ENCODE peak calls at places on chromosomes 1 and 21, in five cellular contexts. S, D, U, Q and A are unnamed samples.

GRCh38 chr1:32539584-32540571 is 651 bp downstream of the ZBTB8A start:
- DNase-seq in D (peak), S (peak), Q (peak), U (no peak), A (peak)

GRCh38 chr21:15249285-15249993 is 184.6 kb upstream of the NRIP1 start:
- DNase-seq in Q (no peak), D (peak), U (no peak), S (no peak), A (no peak)

GRCh38 chr1:1627261-1627841 is 4.6 kb upstream of the MMP23B start:
- DNase-seq in U (no peak), S (no peak), Q (no peak), D (no peak), A (no peak)

GRCh38 chr1:29412591-29412990 is 176.3 kb downstream of the PTPRU start:
- DNase-seq in D (no peak), Q (no peak), S (no peak), U (no peak), A (no peak)

GRCh38 chr21:45590726-45591618 is 48.7 kb upstream of the SLC19A1 start:
- DNase-seq in Q (peak), U (no peak), S (no peak), D (peak), A (no peak)

GRCh38 chr1:222109836-222110235 is 367.9 kb upstream of the DUSP10 start:
- DNase-seq in Q (no peak), U (no peak), S (no peak), D (no peak), A (no peak)

GRCh38 chr1:111515291-111516007 is 12.0 kb upstream of the ADORA3 start:
- DNase-seq in Q (peak), D (no peak), U (no peak), S (peak), A (no peak)

GRCh38 chr1:234925440-234926251 is 203.0 kb downstream of the TOMM20 start:
- DNase-seq in U (peak), Q (peak), D (no peak), S (no peak), A (peak)

GRCh38 chr1:180229483-180230415 is at the start of gene LHX4:
- DNase-seq in D (peak), U (no peak), Q (peak), S (peak), A (peak)

GRCh38 chr1:76231320-76231719 is 156.8 kb downstream of the ST6GALNAC3 start:
- DNase-seq in Q (no peak), D (no peak), S (no peak), U (no peak), A (no peak)

GRCh38 chr1:242239394-242239793 is 240.5 kb upstream of the MAP1LC3C start:
- DNase-seq in S (no peak), Q (no peak), D (no peak), U (no peak), A (peak)

GRCh38 chr1:29180497-29181412 is 945 bp downstream of the SRSF4 start:
- DNase-seq in S (no peak), Q (peak), U (no peak), D (peak), A (no peak)

GRCh38 chr1:38006008-38006828 is 904 bp upstream of the FHL3 start:
- DNase-seq in U (no peak), Q (no peak), S (no peak), D (peak), A (no peak)

GRCh38 chr1:178052650-178053461 is 41.0 kb upstream of the RASAL2 start:
- DNase-seq in S (no peak), U (no peak), Q (peak), D (no peak), A (no peak)

DNA sequence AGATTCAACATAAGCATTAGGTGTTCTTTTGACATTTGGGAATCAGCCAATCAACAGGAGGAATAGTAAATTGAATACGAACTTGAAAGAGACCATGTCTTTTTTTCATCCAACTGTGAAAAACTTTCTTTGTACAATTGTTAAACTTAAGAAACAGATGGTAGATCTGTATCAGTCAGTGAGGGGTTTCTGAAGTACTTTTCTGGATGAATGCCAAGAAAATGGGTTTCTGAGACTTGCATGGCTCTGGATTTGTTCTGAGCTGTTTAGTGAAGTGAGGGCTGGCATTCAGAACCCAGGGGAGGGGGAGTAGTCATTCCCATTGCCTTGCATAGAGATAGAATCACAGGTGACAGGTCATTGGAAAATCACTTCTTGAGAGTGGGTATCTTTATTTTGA is 37.4 kb downstream of the PTPRC start:
- DNase-seq in S (peak), U (no peak), Q (no peak), D (no peak), A (no peak)
- H3K4me3 ChIP-seq in S (no peak), U (no peak), Q (no peak), D (no peak), A (no peak)

DNA sequence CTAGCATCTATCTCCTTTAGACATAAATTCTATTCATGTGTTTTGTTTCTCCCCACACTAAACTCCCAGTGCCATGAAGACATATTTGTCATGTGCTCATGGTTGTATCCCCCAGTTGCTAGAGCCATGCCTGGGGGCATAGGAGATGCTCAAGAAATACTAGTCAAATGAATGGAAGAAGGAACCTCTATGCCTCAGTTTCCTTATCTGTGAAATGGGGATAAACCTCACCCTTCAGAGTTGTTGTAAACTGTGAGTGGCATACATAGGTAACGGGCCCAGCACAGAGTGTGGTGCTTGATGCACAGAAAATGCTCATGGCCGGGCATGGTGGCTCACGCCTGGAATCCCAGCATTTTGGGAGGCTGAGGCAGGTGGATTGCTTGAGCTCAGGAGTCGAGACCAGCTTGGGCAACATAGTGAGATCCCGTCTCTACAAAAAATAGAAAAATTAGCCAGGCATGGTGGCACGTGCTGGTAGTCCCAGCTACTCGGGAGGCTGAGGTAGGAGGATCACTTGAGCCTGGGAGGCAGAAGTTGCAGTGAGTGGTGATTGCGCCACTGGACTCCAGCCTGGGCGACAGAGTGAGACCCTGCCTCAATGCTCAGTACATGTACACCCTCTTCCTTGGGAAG is 8.7 kb downstream of the LDLRAD2 start:
- DNase-seq in S (no peak), D (no peak), Q (no peak), U (no peak), A (no peak)
- TF ChIP-seq REST in S (no peak), D (no peak), Q (no peak), U (no peak), A (no peak)

GRCh38 chr1:228393268-228393699 is 13.4 kb downstream of the TRIM11 start:
- DNase-seq in Q (peak), S (no peak), D (no peak), U (no peak), A (no peak)
- H3K4me3 ChIP-seq in Q (no peak), S (no peak), D (no peak), U (no peak), A (no peak)

GRCh38 chr1:209651148-209651547 is 1.1 kb downstream of the LAMB3 start:
- DNase-seq in S (no peak), U (no peak), D (peak), Q (no peak), A (peak)

GRCh38 chr1:209653915-209654351 is 1.7 kb upstream of the LAMB3 start:
- DNase-seq in U (no peak), Q (no peak), D (no peak), S (no peak), A (no peak)

GRCh38 chr1:209652873-209653401 is 712 bp upstream of the LAMB3 start:
- DNase-seq in S (no peak), U (no peak), D (peak), Q (peak), A (peak)

GRCh38 chr1:209650454-209650853 is 1.8 kb downstream of the LAMB3 start:
- DNase-seq in S (no peak), D (no peak), Q (no peak), U (no peak), A (no peak)

DNA sequence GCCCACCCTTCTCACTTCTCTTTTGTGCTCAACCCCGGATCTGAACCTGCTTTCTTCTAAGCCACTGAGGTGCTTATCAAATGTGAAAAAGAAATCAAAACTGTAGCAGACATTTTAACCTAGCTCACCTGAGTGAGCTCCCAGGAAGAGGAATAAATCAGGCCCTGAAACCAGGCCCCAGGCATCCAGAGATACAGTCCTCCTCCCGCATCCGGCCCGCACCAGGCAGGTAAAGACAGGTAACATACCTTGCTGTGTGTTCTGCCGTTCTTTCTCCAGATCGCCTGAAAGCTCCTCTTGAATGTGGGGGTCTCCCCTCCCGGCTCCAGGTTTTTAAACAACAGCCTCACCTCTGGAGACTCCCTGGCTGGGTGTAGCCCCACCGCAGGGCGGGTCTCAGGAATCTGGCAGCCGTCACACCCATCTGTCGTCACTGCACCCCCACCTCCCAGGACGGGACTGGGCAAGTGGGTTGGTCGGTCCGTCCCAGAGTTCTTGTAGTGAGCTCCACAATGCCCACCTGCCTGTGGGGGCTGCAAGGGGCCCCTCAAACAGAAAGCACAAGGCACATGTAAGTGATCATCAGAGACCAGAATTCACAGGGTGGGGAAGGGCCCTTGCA is at the start of gene LAMB3:
- DNase-seq in Q (no peak), U (no peak), D (no peak), S (no peak), A (peak)
- TF ChIP-seq REST in Q (no peak), U (no peak), D (no peak), S (no peak), A (no peak)

GRCh38 chr1:247360116-247360898 is 28.6 kb upstream of the ZNF496 start:
- DNase-seq in D (peak), Q (no peak), U (no peak), S (no peak), A (no peak)
- H3K4me3 ChIP-seq in D (peak), Q (no peak), U (no peak), S (no peak), A (no peak)

GRCh38 chr1:208228026-208228425 is 16.2 kb downstream of the PLXNA2 start:
- DNase-seq in S (no peak), U (no peak), D (no peak), Q (no peak), A (no peak)

GRCh38 chr1:208224192-208224713 is 19.9 kb downstream of the PLXNA2 start:
- DNase-seq in S (no peak), Q (no peak), U (no peak), D (peak), A (no peak)

GRCh38 chr1:208228550-208228949 is 15.6 kb downstream of the PLXNA2 start:
- DNase-seq in U (no peak), Q (no peak), D (no peak), S (no peak), A (no peak)

GRCh38 chr1:208227366-208227765 is 16.8 kb downstream of the PLXNA2 start:
- DNase-seq in Q (no peak), D (no peak), U (no peak), S (no peak), A (no peak)

GRCh38 chr1:208225954-208226937 is 17.9 kb downstream of the PLXNA2 start:
- DNase-seq in Q (no peak), U (no peak), D (peak), S (no peak), A (no peak)
- TF ChIP-seq REST in Q (no peak), U (no peak), D (no peak), S (no peak), A (no peak)

GRCh38 chr21:42531771-42532170 is 18.1 kb downstream of the SLC37A1 start:
- DNase-seq in S (no peak), Q (no peak), D (no peak), U (no peak), A (no peak)
- H3K4me3 ChIP-seq in S (no peak), Q (no peak), D (no peak), U (no peak), A (no peak)